ENCODE peak calls at places on chromosome 1, in nine cellular contexts. One of them, this sample, is unnamed.

GRCh38 chr1:211920602-211921226 is 90.2 kb upstream of the LPGAT1 start:
- DNase-seq in astrocyte: no peak
- DNase-seq in cardiac muscle cell: no peak
- DNase-seq in left ventricle myocardium inferior: no peak
- DNase-seq in HFF-Myc: no peak
- DNase-seq in choroid plexus epithelial cell: no peak
- DNase-seq in heart left ventricle: no peak
- DNase-seq in dorsolateral prefrontal cortex: no peak
- DNase-seq in colonic mucosa: no peak
- DNase-seq in this sample: no peak

GRCh38 chr1:231603598-231604275 is 22.9 kb upstream of the DISC1 start:
- DNase-seq in astrocyte: no peak
- DNase-seq in cardiac muscle cell: peak; percentile 59
- DNase-seq in left ventricle myocardium inferior: no peak
- DNase-seq in HFF-Myc: no peak
- DNase-seq in choroid plexus epithelial cell: peak; percentile 74
- DNase-seq in heart left ventricle: no peak
- DNase-seq in dorsolateral prefrontal cortex: no peak
- DNase-seq in colonic mucosa: peak; percentile 59
- DNase-seq in this sample: peak; percentile 23

GRCh38 chr1:10829965-10830515 is 33.6 kb upstream of the CASZ1 start:
- DNase-seq in astrocyte: no peak
- DNase-seq in cardiac muscle cell: no peak
- DNase-seq in left ventricle myocardium inferior: no peak
- DNase-seq in HFF-Myc: no peak
- DNase-seq in choroid plexus epithelial cell: no peak
- DNase-seq in heart left ventricle: no peak
- DNase-seq in dorsolateral prefrontal cortex: no peak
- DNase-seq in colonic mucosa: no peak
- DNase-seq in this sample: no peak

GRCh38 chr1:150507912-150508864 is at the start of gene ECM1:
- DNase-seq in astrocyte: peak; percentile 74
- DNase-seq in cardiac muscle cell: no peak
- DNase-seq in left ventricle myocardium inferior: peak; percentile 61
- DNase-seq in HFF-Myc: peak; percentile 67
- DNase-seq in choroid plexus epithelial cell: peak; percentile 86
- DNase-seq in heart left ventricle: peak; percentile 72
- DNase-seq in dorsolateral prefrontal cortex: no peak
- DNase-seq in colonic mucosa: peak; percentile 56
- DNase-seq in this sample: no peak

GRCh38 chr1:44043176-44044070 is 12.2 kb upstream of the SLC6A9 start:
- DNase-seq in astrocyte: no peak
- DNase-seq in cardiac muscle cell: no peak
- DNase-seq in left ventricle myocardium inferior: no peak
- DNase-seq in HFF-Myc: no peak
- DNase-seq in choroid plexus epithelial cell: no peak
- DNase-seq in heart left ventricle: no peak
- DNase-seq in dorsolateral prefrontal cortex: no peak
- DNase-seq in colonic mucosa: no peak
- DNase-seq in this sample: no peak

GRCh38 chr1:145425436-145426029 is at the start of gene NBPF20:
- DNase-seq in astrocyte: peak; percentile 27
- DNase-seq in cardiac muscle cell: peak; percentile 93
- DNase-seq in left ventricle myocardium inferior: peak; percentile 80
- DNase-seq in HFF-Myc: no peak
- DNase-seq in choroid plexus epithelial cell: peak; percentile 66
- DNase-seq in heart left ventricle: peak; percentile 81
- DNase-seq in dorsolateral prefrontal cortex: peak; percentile 66
- DNase-seq in colonic mucosa: peak; percentile 88
- DNase-seq in this sample: peak; percentile 2

GRCh38 chr1:193614817-193615216 is 428.4 kb upstream of the B3GALT2 start:
- DNase-seq in astrocyte: peak; percentile 44
- DNase-seq in cardiac muscle cell: no peak
- DNase-seq in left ventricle myocardium inferior: no peak
- DNase-seq in HFF-Myc: peak; percentile 2
- DNase-seq in choroid plexus epithelial cell: peak; percentile 46
- DNase-seq in heart left ventricle: no peak
- DNase-seq in dorsolateral prefrontal cortex: no peak
- DNase-seq in colonic mucosa: no peak
- DNase-seq in this sample: peak; percentile 89

GRCh38 chr1:153626929-153627796 is at the start of gene S100A13:
- DNase-seq in astrocyte: peak; percentile 92
- DNase-seq in cardiac muscle cell: peak; percentile 97
- DNase-seq in left ventricle myocardium inferior: peak; percentile 72
- DNase-seq in HFF-Myc: peak; percentile 91
- DNase-seq in choroid plexus epithelial cell: peak; percentile 98
- DNase-seq in heart left ventricle: peak; percentile 88
- DNase-seq in dorsolateral prefrontal cortex: peak; percentile 44
- DNase-seq in colonic mucosa: peak; percentile 84
- DNase-seq in this sample: peak; percentile 83

GRCh38 chr1:155321577-155322497 is 1.1 kb downstream of the RUSC1 start:
- DNase-seq in astrocyte: no peak
- DNase-seq in cardiac muscle cell: peak; percentile 4
- DNase-seq in left ventricle myocardium inferior: no peak
- DNase-seq in HFF-Myc: no peak
- DNase-seq in choroid plexus epithelial cell: no peak
- DNase-seq in heart left ventricle: no peak
- DNase-seq in dorsolateral prefrontal cortex: no peak
- DNase-seq in colonic mucosa: peak; percentile 41
- DNase-seq in this sample: no peak

GRCh38 chr1:36864182-36865079 is 169.9 kb downstream of the GRIK3 start:
- DNase-seq in astrocyte: no peak
- DNase-seq in cardiac muscle cell: no peak
- DNase-seq in left ventricle myocardium inferior: no peak
- DNase-seq in HFF-Myc: no peak
- DNase-seq in choroid plexus epithelial cell: no peak
- DNase-seq in heart left ventricle: no peak
- DNase-seq in dorsolateral prefrontal cortex: no peak
- DNase-seq in colonic mucosa: peak; percentile 22
- DNase-seq in this sample: no peak

GRCh38 chr1:30286984-30287839 is 436.2 kb downstream of the MATN1 start:
- DNase-seq in astrocyte: no peak
- DNase-seq in cardiac muscle cell: no peak
- DNase-seq in left ventricle myocardium inferior: no peak
- DNase-seq in HFF-Myc: no peak
- DNase-seq in choroid plexus epithelial cell: no peak
- DNase-seq in heart left ventricle: no peak
- DNase-seq in dorsolateral prefrontal cortex: no peak
- DNase-seq in colonic mucosa: peak; percentile 12
- DNase-seq in this sample: no peak

GRCh38 chr1:106753069-106753468 is 303.4 kb upstream of the PRMT6 start:
- DNase-seq in astrocyte: no peak
- DNase-seq in cardiac muscle cell: no peak
- DNase-seq in left ventricle myocardium inferior: no peak
- DNase-seq in HFF-Myc: no peak
- DNase-seq in choroid plexus epithelial cell: peak; percentile 15
- DNase-seq in heart left ventricle: no peak
- DNase-seq in dorsolateral prefrontal cortex: no peak
- DNase-seq in colonic mucosa: no peak
- DNase-seq in this sample: no peak

GRCh38 chr1:175887521-175887920 is 144.1 kb upstream of the TNR start:
- DNase-seq in astrocyte: no peak
- DNase-seq in cardiac muscle cell: no peak
- DNase-seq in left ventricle myocardium inferior: no peak
- DNase-seq in HFF-Myc: no peak
- DNase-seq in choroid plexus epithelial cell: no peak
- DNase-seq in heart left ventricle: no peak
- DNase-seq in dorsolateral prefrontal cortex: no peak
- DNase-seq in colonic mucosa: no peak
- DNase-seq in this sample: no peak

GRCh38 chr1:175889848-175890247 is 146.5 kb upstream of the TNR start:
- DNase-seq in astrocyte: no peak
- DNase-seq in cardiac muscle cell: no peak
- DNase-seq in left ventricle myocardium inferior: no peak
- DNase-seq in HFF-Myc: no peak
- DNase-seq in choroid plexus epithelial cell: no peak
- DNase-seq in heart left ventricle: no peak
- DNase-seq in dorsolateral prefrontal cortex: no peak
- DNase-seq in colonic mucosa: no peak
- DNase-seq in this sample: no peak

GRCh38 chr1:175889044-175889443 is 145.6 kb upstream of the TNR start:
- DNase-seq in astrocyte: no peak
- DNase-seq in cardiac muscle cell: no peak
- DNase-seq in left ventricle myocardium inferior: no peak
- DNase-seq in HFF-Myc: no peak
- DNase-seq in choroid plexus epithelial cell: no peak
- DNase-seq in heart left ventricle: no peak
- DNase-seq in dorsolateral prefrontal cortex: no peak
- DNase-seq in colonic mucosa: no peak
- DNase-seq in this sample: no peak

GRCh38 chr1:175885247-175885646 is 141.9 kb upstream of the TNR start:
- DNase-seq in astrocyte: peak; percentile 44
- DNase-seq in cardiac muscle cell: no peak
- DNase-seq in left ventricle myocardium inferior: no peak
- DNase-seq in HFF-Myc: no peak
- DNase-seq in choroid plexus epithelial cell: peak; percentile 14
- DNase-seq in heart left ventricle: no peak
- DNase-seq in dorsolateral prefrontal cortex: no peak
- DNase-seq in colonic mucosa: no peak
- DNase-seq in this sample: no peak

GRCh38 chr1:175887981-175888428 is 144.6 kb upstream of the TNR start:
- DNase-seq in astrocyte: no peak
- DNase-seq in cardiac muscle cell: peak; percentile 85
- DNase-seq in left ventricle myocardium inferior: peak; percentile 49
- DNase-seq in HFF-Myc: peak; percentile 5
- DNase-seq in choroid plexus epithelial cell: peak; percentile 78
- DNase-seq in heart left ventricle: peak; percentile 64
- DNase-seq in dorsolateral prefrontal cortex: peak; percentile 80
- DNase-seq in colonic mucosa: peak; percentile 67
- DNase-seq in this sample: no peak
- H3K4me3 ChIP-seq in astrocyte: no peak overlapping the region
- H3K4me3 ChIP-seq in cardiac muscle cell: no peak overlapping the region
- H3K4me3 ChIP-seq in left ventricle myocardium inferior: no peak overlapping the region
- H3K4me3 ChIP-seq in HFF-Myc: no peak overlapping the region
- H3K4me3 ChIP-seq in choroid plexus epithelial cell: peak overlapping the region; percentile 40
- H3K4me3 ChIP-seq in heart left ventricle: no peak overlapping the region
- H3K4me3 ChIP-seq in dorsolateral prefrontal cortex: no peak overlapping the region
- H3K4me3 ChIP-seq in colonic mucosa: no peak overlapping the region
- H3K4me3 ChIP-seq in this sample: no peak overlapping the region

DNA sequence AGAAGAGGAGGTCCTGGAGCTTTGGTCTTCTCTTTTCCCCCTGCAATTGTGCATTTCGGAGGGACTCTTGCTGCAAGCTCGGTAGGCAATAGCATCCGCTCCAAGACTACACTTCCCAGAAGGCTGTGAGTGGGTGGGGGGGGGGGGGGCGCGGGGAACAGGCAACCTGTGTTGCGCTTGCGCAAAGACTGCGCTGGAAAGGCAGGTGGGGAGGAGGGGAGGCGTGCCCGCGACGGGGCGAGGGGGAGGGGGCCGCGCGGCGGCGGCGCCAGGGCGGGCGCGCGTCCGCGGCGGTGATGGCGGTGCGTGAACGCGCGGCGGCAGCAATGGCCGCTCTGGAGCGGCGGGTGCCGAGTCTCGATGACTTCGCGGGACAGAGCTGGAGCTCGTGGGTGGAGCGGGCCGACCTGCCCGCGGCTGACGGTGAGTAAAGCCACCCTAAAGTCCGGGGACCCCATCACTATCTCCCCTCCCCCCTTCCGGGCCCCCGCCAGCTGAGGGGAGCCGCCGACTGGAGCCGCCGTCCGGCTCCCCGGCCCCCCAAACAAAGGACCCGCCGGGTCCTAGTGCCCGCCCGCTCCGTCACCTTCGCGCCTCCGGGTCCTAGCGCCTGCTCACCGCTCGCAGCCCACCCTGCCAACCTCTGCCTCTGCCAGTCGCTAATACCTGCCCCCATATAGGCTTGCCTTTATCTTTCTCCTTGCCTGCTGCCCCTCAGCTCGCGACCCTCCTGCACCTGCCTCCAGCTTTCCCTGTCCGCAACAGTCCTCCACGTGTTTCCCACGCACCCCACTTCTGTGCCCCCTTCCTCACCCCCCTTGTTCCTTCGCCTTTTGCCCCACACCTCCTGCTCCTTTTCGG is at the start of gene ATXN7L2:
- DNase-seq in astrocyte: peak; percentile 66
- DNase-seq in cardiac muscle cell: peak; percentile 95
- DNase-seq in left ventricle myocardium inferior: peak; percentile 92
- DNase-seq in HFF-Myc: peak; percentile 51
- DNase-seq in choroid plexus epithelial cell: peak; percentile 95
- DNase-seq in heart left ventricle: peak; percentile 95
- DNase-seq in dorsolateral prefrontal cortex: peak; percentile 88
- DNase-seq in colonic mucosa: peak; percentile 90
- DNase-seq in this sample: no peak
- TF ChIP-seq CTCF in astrocyte: no peak
- TF ChIP-seq CTCF in cardiac muscle cell: no peak
- TF ChIP-seq CTCF in left ventricle myocardium inferior: no peak
- TF ChIP-seq CTCF in HFF-Myc: no peak
- TF ChIP-seq CTCF in choroid plexus epithelial cell: no peak
- TF ChIP-seq CTCF in heart left ventricle: no peak
- TF ChIP-seq CTCF in dorsolateral prefrontal cortex: no peak
- TF ChIP-seq CTCF in colonic mucosa: no peak
- TF ChIP-seq CTCF in this sample: no peak

DNA sequence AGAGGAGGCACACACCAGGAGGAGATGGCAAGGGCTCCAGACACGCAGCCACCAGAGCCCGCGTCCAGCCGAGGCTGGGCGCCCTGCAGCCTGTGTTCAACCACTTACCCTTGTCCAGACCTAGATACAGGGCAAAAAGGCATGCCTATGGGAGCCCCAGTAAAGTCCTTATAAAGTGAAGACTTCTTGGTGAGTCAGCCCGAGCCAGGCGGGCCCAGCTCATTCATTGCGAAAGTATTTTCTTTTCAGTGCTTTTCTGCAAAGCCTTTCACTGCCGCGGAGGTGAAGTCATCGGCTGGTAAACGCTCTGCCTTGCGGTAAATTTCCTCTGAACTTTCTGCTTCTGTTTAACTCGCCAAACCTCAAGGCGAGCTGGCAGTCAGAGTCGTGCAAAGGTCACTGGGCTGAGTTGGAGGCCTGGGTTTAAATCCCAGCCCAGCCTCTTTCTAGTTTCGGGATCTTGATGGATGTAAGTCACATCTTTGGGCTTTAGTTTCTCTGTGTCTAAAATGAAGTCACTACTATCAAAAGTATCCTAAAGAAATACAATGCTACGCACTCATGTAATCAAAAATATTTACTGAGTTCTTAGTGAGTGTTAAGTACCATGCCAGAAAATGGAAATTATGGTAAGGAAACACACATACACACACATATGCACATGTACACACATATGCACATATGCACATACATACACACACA is 54.7 kb upstream of the IFFO2 start:
- DNase-seq in astrocyte: peak; percentile 99
- DNase-seq in cardiac muscle cell: no peak
- DNase-seq in left ventricle myocardium inferior: peak; percentile 32
- DNase-seq in HFF-Myc: peak; percentile 89
- DNase-seq in choroid plexus epithelial cell: peak; percentile 96
- DNase-seq in heart left ventricle: no peak
- DNase-seq in dorsolateral prefrontal cortex: no peak
- DNase-seq in colonic mucosa: peak; percentile 87
- DNase-seq in this sample: peak; percentile 93
- H3K4me3 ChIP-seq in astrocyte: no peak overlapping the region
- H3K4me3 ChIP-seq in cardiac muscle cell: no peak overlapping the region
- H3K4me3 ChIP-seq in left ventricle myocardium inferior: no peak overlapping the region
- H3K4me3 ChIP-seq in HFF-Myc: peak overlapping the region; percentile 18
- H3K4me3 ChIP-seq in choroid plexus epithelial cell: no peak overlapping the region
- H3K4me3 ChIP-seq in heart left ventricle: no peak overlapping the region
- H3K4me3 ChIP-seq in dorsolateral prefrontal cortex: no peak overlapping the region
- H3K4me3 ChIP-seq in colonic mucosa: no peak overlapping the region
- H3K4me3 ChIP-seq in this sample: no peak overlapping the region

DNA sequence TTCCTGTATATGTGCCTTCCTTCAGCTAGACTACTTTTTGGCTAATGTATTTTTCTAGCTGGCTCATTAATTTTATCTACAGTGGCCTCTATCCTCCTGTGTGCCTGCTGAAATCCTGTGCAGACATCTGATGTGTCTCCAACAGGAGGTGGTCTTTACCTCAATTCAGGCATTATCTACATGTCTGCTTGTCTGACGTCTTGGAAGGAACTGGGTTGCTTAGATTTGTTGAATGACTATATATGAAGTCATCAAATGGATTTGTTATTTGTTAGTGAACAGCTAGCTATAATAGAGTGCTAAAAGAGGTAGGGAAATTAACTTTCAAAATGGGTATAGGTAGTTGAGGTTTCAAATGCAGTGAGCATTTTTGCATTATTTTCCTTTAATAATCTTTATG is 6.7 kb downstream of the RPL5 start:
- DNase-seq in astrocyte: no peak
- DNase-seq in cardiac muscle cell: no peak
- DNase-seq in left ventricle myocardium inferior: no peak
- DNase-seq in HFF-Myc: no peak
- DNase-seq in choroid plexus epithelial cell: no peak
- DNase-seq in heart left ventricle: no peak
- DNase-seq in dorsolateral prefrontal cortex: no peak
- DNase-seq in colonic mucosa: no peak
- DNase-seq in this sample: no peak
- TF ChIP-seq CTCF in astrocyte: no peak
- TF ChIP-seq CTCF in cardiac muscle cell: no peak
- TF ChIP-seq CTCF in left ventricle myocardium inferior: no peak
- TF ChIP-seq CTCF in HFF-Myc: no peak
- TF ChIP-seq CTCF in choroid plexus epithelial cell: no peak
- TF ChIP-seq CTCF in heart left ventricle: no peak
- TF ChIP-seq CTCF in dorsolateral prefrontal cortex: no peak
- TF ChIP-seq CTCF in colonic mucosa: no peak
- TF ChIP-seq CTCF in this sample: no peak

This sample was measured in epithelial cell of proximal tubule.